ENCODE peak calls at places on chromosome 2, in six cellular contexts. B, X, I, U, A and N are unnamed samples.

GRCh38 chr2:138193416-138194213 is 229.3 kb downstream of the HNMT start:
- DNase-seq in B (no peak), X (no peak), I (no peak), U (no peak), A (no peak), N (no peak)

GRCh38 chr2:173612354-173612753 is 257.7 kb downstream of the CDCA7 start:
- DNase-seq in B (no peak), X (no peak), I (no peak), U (no peak), A (no peak), N (no peak)

GRCh38 chr2:239398536-239398935 is 2.3 kb downstream of the HDAC4 start:
- DNase-seq in B (no peak), X (no peak), I (no peak), U (peak), A (no peak), N (no peak)

GRCh38 chr2:195998070-195998469 is 70.6 kb downstream of the DNAH7 start:
- DNase-seq in B (no peak), X (no peak), I (no peak), U (no peak), A (no peak), N (no peak)

GRCh38 chr2:58923869-58924268 is 682.7 kb upstream of the FANCL start:
- DNase-seq in B (peak), X (no peak), I (no peak), U (no peak), A (peak), N (no peak)

GRCh38 chr2:20012032-20012281 is 511 bp downstream of the MATN3 start:
- DNase-seq in B (no peak), X (no peak), I (no peak), U (no peak), A (no peak), N (no peak)

GRCh38 chr2:162840598-162841246 is 2.2 kb upstream of the KCNH7 start:
- DNase-seq in B (peak), X (peak), I (peak), U (no peak), A (peak), N (peak)

GRCh38 chr2:14601070-14601770 is 31.3 kb upstream of the LRATD1 start:
- DNase-seq in B (no peak), X (peak), I (no peak), U (no peak), A (no peak), N (no peak)

GRCh38 chr2:96763511-96764252 is 3.0 kb downstream of the CNNM4 start:
- DNase-seq in B (no peak), X (no peak), I (peak), U (no peak), A (no peak), N (no peak)

GRCh38 chr2:5528741-5529140 is 163.4 kb upstream of the SOX11 start:
- DNase-seq in B (no peak), X (no peak), I (no peak), U (no peak), A (no peak), N (no peak)